ENCODE peak calls at places on chromosomes 16 and 17, in four cellular contexts. A is HepG2, H is K562, Z is upper lobe of left lung. K is an unnamed sample. For H3K4me1, the result is how much of the 10 kb centered on the place peaks cover.

GRCh38 chr17:57530508-57530907 is 214.6 kb downstream of the CCDC182 start:
- ATAC-seq in Z (no peak), A (no peak), H (no peak), K (no peak)

GRCh38 chr17:19501219-19501618 is 32.4 kb upstream of the SLC47A1 start:
- ATAC-seq in H (no peak), Z (no peak), A (no peak), K (no peak)

GRCh38 chr16:53257001-53257400 is 177.3 kb upstream of the RBL2 start:
- ATAC-seq in H (no peak), Z (no peak), A (no peak), K (no peak)

GRCh38 chr17:1203111-1203966 is 23.6 kb upstream of the ABR start:
- ATAC-seq in H (peak), Z (peak), A (no peak), K (peak)

GRCh38 chr16:14672403-14672971 is 21.6 kb downstream of the PLA2G10 start:
- ATAC-seq in A (peak), Z (peak), H (peak), K (no peak)

GRCh38 chr17:6753565-6753964 is 2.3 kb upstream of the XAF1 start:
- ATAC-seq in H (no peak), Z (no peak), A (no peak), K (no peak)

GRCh38 chr17:55639096-55639495 is 83.6 kb downstream of the TMEM100 start:
- ATAC-seq in H (no peak), A (no peak), Z (no peak), K (no peak)

GRCh38 chr16:81582655-81583441 is 138.2 kb downstream of the CMIP start:
- ATAC-seq in A (peak), Z (no peak), H (peak), K (peak)

GRCh38 chr17:55320594-55321506 is 56.1 kb downstream of the HLF start:
- ATAC-seq in H (peak), A (no peak), Z (no peak), K (peak)

GRCh38 chr16:86305440-86305839 is 204.9 kb upstream of the FOXF1 start:
- ATAC-seq in Z (no peak), A (no peak), H (no peak), K (no peak)
- H3K4me1 ChIP-seq in Z (under half), A (under half), H (under half), K (under half)

GRCh38 chr17:4548721-4549531 is 6.3 kb downstream of the MYBBP1A start:
- ATAC-seq in A (no peak), H (no peak), Z (no peak), K (no peak)
- TF ChIP-seq EP300 in A (no peak), H (no peak), Z (no peak), K (no peak)

GRCh38 chr17:49337900-49338299 is 24.1 kb downstream of the ZNF652 start:
- ATAC-seq in A (no peak), H (no peak), Z (no peak), K (no peak)
- H3K4me1 ChIP-seq in A (under half), H (under half), Z (under half), K (under half)

DNA sequence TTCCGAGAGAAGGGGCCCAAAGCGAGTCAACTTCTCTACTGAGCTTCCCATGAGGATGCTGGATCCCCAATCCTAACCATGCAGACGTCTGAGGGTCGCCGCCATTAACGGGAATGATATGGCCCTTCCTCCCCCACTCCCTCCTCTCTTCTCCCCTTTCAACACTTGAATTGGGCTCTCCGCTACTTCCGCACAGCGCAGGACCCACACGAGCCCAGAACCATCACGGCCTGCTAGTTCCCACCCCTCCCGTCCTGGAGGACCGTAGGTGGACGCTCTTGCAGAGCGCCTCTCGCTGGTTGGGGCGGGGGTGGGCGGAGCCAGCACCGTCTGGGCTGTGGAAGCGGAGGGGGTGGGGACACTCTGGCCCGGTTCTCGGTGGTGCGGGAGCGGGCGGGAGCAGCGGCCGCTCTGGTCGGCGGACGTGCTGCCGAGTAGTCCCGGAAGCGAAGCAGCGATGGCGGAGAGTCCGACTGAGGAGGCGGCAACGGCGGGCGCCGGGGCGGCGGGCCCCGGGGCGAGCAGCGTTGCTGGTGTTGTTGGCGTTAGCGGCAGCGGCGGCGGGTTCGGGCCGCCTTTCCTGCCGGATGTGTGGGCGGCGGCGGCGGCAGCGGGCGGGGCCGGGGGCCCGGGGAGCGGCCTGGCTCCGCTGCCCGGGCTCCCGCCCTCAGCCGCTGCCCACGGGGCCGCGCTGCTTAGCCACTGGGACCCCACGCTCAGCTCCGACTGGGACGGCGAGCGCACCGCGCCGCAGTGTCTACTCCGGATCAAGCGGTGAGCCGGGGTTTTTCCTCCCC is at the start of gene UBE2Z:
- ATAC-seq in H (peak), A (peak), Z (peak), K (peak)
- TF ChIP-seq EP300 in H (no peak), A (peak), Z (no peak), K (no peak)

DNA sequence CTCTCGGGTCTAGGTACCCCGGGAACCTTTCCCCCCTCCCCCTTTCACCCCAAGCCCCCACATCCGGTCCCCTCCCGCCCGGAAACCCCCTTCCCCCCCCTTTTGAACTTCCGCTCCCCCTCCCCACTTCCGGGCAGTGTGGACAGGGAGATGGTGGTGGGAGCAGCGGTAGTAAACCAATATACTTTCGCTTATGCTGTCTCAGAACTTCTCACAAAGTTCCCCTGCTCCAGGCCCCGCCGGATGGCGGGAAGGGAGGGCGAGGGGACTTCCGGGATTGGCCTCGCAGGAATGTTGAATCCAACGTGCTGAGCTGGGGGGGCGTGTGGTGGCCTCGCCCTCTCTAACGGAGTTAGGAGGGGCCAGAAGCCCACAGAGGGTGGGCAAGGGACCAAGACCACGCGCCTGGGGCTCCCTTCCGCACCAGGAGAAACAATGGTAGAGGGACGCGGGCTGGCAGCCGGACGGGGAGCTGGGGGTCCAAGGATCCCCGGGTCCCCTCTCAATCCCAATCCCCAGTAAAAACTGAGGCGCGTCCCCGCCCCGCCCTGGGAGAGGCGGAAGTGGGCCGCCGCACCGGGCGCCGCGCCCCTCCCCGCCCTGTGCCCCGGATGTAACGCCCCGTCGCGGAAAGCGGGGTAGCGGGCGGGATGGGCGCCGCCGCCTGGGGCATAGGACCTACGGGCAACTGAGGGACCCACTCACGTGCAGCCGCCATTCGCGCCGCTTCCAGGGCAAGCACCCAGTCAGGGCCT is 742 bp downstream of the PFN1 start:
- ATAC-seq in H (peak), A (peak), Z (peak), K (peak)
- H3K4me1 ChIP-seq in H (under half), A (under half), Z (under half), K (under half)

GRCh38 chr17:37713028-37713431 is 31.8 kb downstream of the HNF1B start:
- ATAC-seq in A (peak), H (no peak), Z (no peak), K (no peak)

GRCh38 chr17:37708616-37709212 is 36.1 kb downstream of the HNF1B start:
- ATAC-seq in A (peak), Z (no peak), H (no peak), K (no peak)

GRCh38 chr17:37708008-37708615 is 36.7 kb downstream of the HNF1B start:
- ATAC-seq in Z (no peak), H (no peak), A (peak), K (no peak)

GRCh38 chr17:37711113-37711512 is 33.7 kb downstream of the HNF1B start:
- ATAC-seq in Z (no peak), A (no peak), H (no peak), K (no peak)

GRCh38 chr17:37710344-37710886 is 34.4 kb downstream of the HNF1B start:
- ATAC-seq in H (peak), A (peak), Z (peak), K (no peak)
- TF ChIP-seq EP300 in H (no peak), A (peak), Z (no peak), K (no peak)

GRCh38 chr17:73297934-73298861 is 13.6 kb downstream of the CDC42EP4 start:
- ATAC-seq in Z (no peak), H (peak), A (peak), K (no peak)
- H3K4me1 ChIP-seq in Z (half or more), H (under half), A (half or more), K (half or more)

K was measured in gastroesophageal sphincter.